ENCODE peak calls at places on chromosomes 7 and 10, in four cellular contexts. S is kidney epithelial cell, E is T-helper 2 cell, U is NCI-H446 treated with DMSO at 0.1 percent for 48 hours. J is an unnamed sample.
A peak's percentile ranks its signal among the peaks of the same experiment; 100 is the strongest.

GRCh38 chr10:2928219-2928840 is 139.0 kb upstream of the PFKP start:
- DNase-seq in S (peak; percentile 26), E (no peak), U (no peak), J (no peak)

GRCh38 chr10:87659571-87660483 is at the start of gene PAPSS2:
- DNase-seq in S (no peak), U (no peak), E (no peak), J (peak; percentile 86)

GRCh38 chr10:5364916-5365434 is at the start of gene UCN3:
- DNase-seq in U (no peak), E (no peak), S (no peak), J (no peak)

GRCh38 chr10:21572578-21572977 is 38.5 kb downstream of the MLLT10 start:
- DNase-seq in S (no peak), E (no peak), U (no peak), J (no peak)

GRCh38 chr7:104979167-104979841 is 34.7 kb upstream of the KMT2E start:
- DNase-seq in S (no peak), E (no peak), U (peak; percentile 54), J (peak; percentile 64)

GRCh38 chr7:2181077-2181854 is 51.5 kb downstream of the MAD1L1 start:
- DNase-seq in E (no peak), S (no peak), U (no peak), J (no peak)

GRCh38 chr10:124703778-124704427 is 40.3 kb downstream of the FAM53B start:
- DNase-seq in E (no peak), S (no peak), U (no peak), J (peak; percentile 90)

GRCh38 chr7:391411-391951 is 101.5 kb downstream of the FOXL3 start:
- DNase-seq in U (no peak), E (no peak), S (no peak), J (peak; percentile 55)

GRCh38 chr7:107253599-107253998 is 84.8 kb downstream of the HBP1 start:
- DNase-seq in E (no peak), S (no peak), U (no peak), J (no peak)

GRCh38 chr10:31129261-31129660 is 97.6 kb upstream of the ZNF438 start:
- DNase-seq in S (peak; percentile 62), E (no peak), U (peak; percentile 64), J (no peak)

GRCh38 chr7:1901431-1902210 is 231.5 kb downstream of the ELFN1 start:
- DNase-seq in E (no peak), S (no peak), U (no peak), J (no peak)

GRCh38 chr7:46229409-46229808 is 308.3 kb upstream of the IGFBP3 start:
- DNase-seq in S (peak; percentile 85), E (no peak), U (no peak), J (no peak)

GRCh38 chr7:10237306-10237705 is 736.4 kb upstream of the PHF14 start:
- DNase-seq in S (peak; percentile 35), U (no peak), E (no peak), J (no peak)

GRCh38 chr7:112945046-112945445 is 141.6 kb downstream of the GPR85 start:
- DNase-seq in E (no peak), S (no peak), U (no peak), J (no peak)

GRCh38 chr10:81704596-81704995 is 170.4 kb upstream of the NRG3 start:
- DNase-seq in S (no peak), U (no peak), E (no peak), J (no peak)

GRCh38 chr7:135208417-135208793 is 2.9 kb downstream of the WDR91 start:
- DNase-seq in S (no peak), E (no peak), U (no peak), J (no peak)

GRCh38 chr10:33664070-33664469 is 329.6 kb upstream of the NRP1 start:
- DNase-seq in S (no peak), E (no peak), U (no peak), J (no peak)

GRCh38 chr10:48461623-48462481 is 143.0 kb downstream of the ARHGAP22 start:
- DNase-seq in U (no peak), S (no peak), E (no peak), J (no peak)

GRCh38 chr10:54940418-54940817 is 139.4 kb upstream of the PCDH15 start:
- DNase-seq in E (no peak), U (no peak), S (no peak), J (no peak)

GRCh38 chr7:152761116-152761748 is 1.7 kb downstream of the ACTR3B start:
- DNase-seq in S (peak; percentile 21), E (no peak), U (no peak), J (no peak)

GRCh38 chr10:70267161-70267933 is 16.5 kb downstream of the NPFFR1 start:
- DNase-seq in U (no peak), E (no peak), S (peak; percentile 92), J (no peak)

GRCh38 chr7:46705416-46706255 is 784.6 kb upstream of the IGFBP3 start:
- DNase-seq in S (no peak), U (no peak), E (no peak), J (no peak)

GRCh38 chr7:80722596-80723141 is 84.2 kb downstream of the CD36 start:
- DNase-seq in S (peak; percentile 98), U (no peak), E (no peak), J (no peak)

GRCh38 chr10:26792780-26793495 is 67.8 kb downstream of the ABI1 start:
- DNase-seq in S (no peak), E (no peak), U (peak; percentile 34), J (no peak)

GRCh38 chr7:136114966-136115762 is 138.0 kb upstream of the MTPN start:
- DNase-seq in S (no peak), U (no peak), E (no peak), J (no peak)

GRCh38 chr7:105188201-105188600 is 174.2 kb downstream of the KMT2E start:
- DNase-seq in E (no peak), U (no peak), S (no peak), J (no peak)

GRCh38 chr7:90655566-90655965 is 59.4 kb downstream of the CDK14 start:
- DNase-seq in U (no peak), E (no peak), S (peak; percentile 54), J (no peak)

GRCh38 chr10:11588878-11589277 is 22.6 kb downstream of the USP6NL start:
- DNase-seq in U (no peak), E (no peak), S (no peak), J (no peak)

GRCh38 chr7:14403587-14403986 is 414.1 kb upstream of the ETV1 start:
- DNase-seq in S (no peak), E (no peak), U (no peak), J (no peak)

GRCh38 chr7:1883834-1884582 is 213.9 kb downstream of the ELFN1 start:
- DNase-seq in S (no peak), U (no peak), E (no peak), J (peak; percentile 48)

GRCh38 chr10:132849546-132850031 is 63.6 kb upstream of the NKX6-2 start:
- DNase-seq in U (no peak), E (no peak), S (no peak), J (peak; percentile 60)

GRCh38 chr7:16646427-16647081 is 573 bp downstream of the BZW2 start:
- DNase-seq in S (no peak), E (no peak), U (no peak), J (no peak)

GRCh38 chr7:10117815-10118214 is 855.9 kb upstream of the PHF14 start:
- DNase-seq in S (no peak), E (no peak), U (no peak), J (no peak)

GRCh38 chr10:64115913-64116643 is 594.9 kb downstream of the REEP3 start:
- DNase-seq in U (peak; percentile 56), E (no peak), S (no peak), J (no peak)

GRCh38 chr7:139748373-139748765 is 29.4 kb downstream of the HIPK2 start:
- DNase-seq in S (no peak), E (no peak), U (no peak), J (no peak)

J was measured in Right ventricle myocardium inferior.